ENCODE peak calls at places on chromosomes 16 and 17, in seven cellular contexts. E, W, J, C, K, N and Z are unnamed samples.

GRCh38 chr17:77763575-77763974 is 194.9 kb upstream of the TNRC6C start:
- DNase-seq in N (no peak), W (no peak), E (no peak), J (no peak), C (no peak), K (no peak), Z (no peak)

GRCh38 chr17:31369266-31369665 is 22.2 kb upstream of the RAB11FIP4 start:
- DNase-seq in E (no peak), K (no peak), C (no peak), W (no peak), J (no peak), N (no peak), Z (peak; percentile 64)

GRCh38 chr17:45784583-45785372 is 658 bp downstream of the CRHR1 start:
- DNase-seq in J (no peak), K (peak; percentile 48), W (peak; percentile 51), C (peak; percentile 60), E (no peak), N (no peak), Z (no peak)

GRCh38 chr17:74842599-74843351 is 16.9 kb downstream of the GRIN2C start:
- DNase-seq in W (peak; percentile 84), N (peak; percentile 96), E (peak; percentile 62), K (peak; percentile 64), C (peak; percentile 89), J (peak; percentile 27), Z (peak; percentile 44)

GRCh38 chr17:64281962-64282752 is 19.1 kb upstream of the TEX2 start:
- DNase-seq in N (peak; percentile 60), C (peak; percentile 69), K (peak; percentile 22), E (peak; percentile 56), J (peak; percentile 40), W (peak; percentile 49), Z (peak; percentile 89)

GRCh38 chr16:23877107-23878070 is 41.6 kb downstream of the PRKCB start:
- DNase-seq in N (no peak), J (no peak), W (no peak), K (no peak), C (no peak), E (no peak), Z (no peak)

GRCh38 chr17:42303694-42304093 is 15.4 kb downstream of the STAT5A start:
- DNase-seq in K (no peak), W (no peak), E (no peak), C (no peak), N (no peak), J (no peak), Z (no peak)

GRCh38 chr16:68331879-68332410 is 21.1 kb downstream of the PRMT7 start:
- DNase-seq in E (no peak), K (no peak), W (no peak), C (no peak), N (peak; percentile 40), J (no peak), Z (peak; percentile 65)

GRCh38 chr17:42141382-42141781 is 13.4 kb downstream of the RAB5C start:
- DNase-seq in K (no peak), J (no peak), C (no peak), E (no peak), N (no peak), W (no peak), Z (no peak)

GRCh38 chr17:39132192-39132600 is 19.2 kb downstream of the PLXDC1 start:
- DNase-seq in W (no peak), N (peak; percentile 84), C (no peak), K (no peak), J (no peak), E (peak; percentile 44), Z (peak; percentile 92)

GRCh38 chr17:28996554-28997096 is 9.2 kb downstream of the SEZ6 start:
- DNase-seq in J (no peak), W (no peak), C (no peak), N (no peak), E (no peak), K (no peak), Z (no peak)

GRCh38 chr16:71867934-71868333 is 16.0 kb downstream of the ZNF821 start:
- DNase-seq in E (no peak), J (no peak), N (no peak), K (no peak), W (no peak), C (no peak), Z (no peak)

GRCh38 chr17:68591583-68591982 is 9.6 kb downstream of the FAM20A start:
- DNase-seq in K (no peak), N (no peak), J (no peak), C (no peak), E (peak; percentile 29), W (peak; percentile 49), Z (no peak)

GRCh38 chr17:31508310-31509094 is 117.0 kb downstream of the RAB11FIP4 start:
- DNase-seq in J (no peak), K (no peak), N (no peak), W (no peak), C (no peak), E (no peak), Z (no peak)

GRCh38 chr17:65123757-65124675 is 13.2 kb upstream of the RGS9 start:
- DNase-seq in N (no peak), K (no peak), J (no peak), E (no peak), W (no peak), C (no peak), Z (peak; percentile 63)

GRCh38 chr17:18267927-18268711 is 7.7 kb downstream of the MIEF2 start:
- DNase-seq in J (peak; percentile 40), K (no peak), W (no peak), C (no peak), N (peak; percentile 50), E (no peak), Z (peak; percentile 37)

GRCh38 chr17:75654176-75654575 is 12.8 kb downstream of the RECQL5 start:
- DNase-seq in C (no peak), N (no peak), E (no peak), W (no peak), K (no peak), J (no peak), Z (no peak)

GRCh38 chr17:27569257-27569722 is 61.7 kb upstream of the LGALS9 start:
- DNase-seq in C (peak; percentile 35), W (no peak), J (no peak), K (no peak), N (no peak), E (no peak), Z (peak; percentile 33)

GRCh38 chr17:39166437-39167335 is 725 bp upstream of the ARL5C start:
- DNase-seq in C (no peak), W (no peak), K (no peak), E (no peak), J (no peak), N (no peak), Z (no peak)